ENCODE peak calls at places on chromosome 18, in five cellular contexts. Y is neuronal stem cell, B is H9, U is IMR-90, J is mesenchymal stem cell. S is an unnamed sample.

GRCh38 chr18:2102022-2102421 is 469.3 kb downstream of the METTL4 start:
- DNase-seq in Y (no peak), B (no peak), U (no peak), J (no peak), S (no peak)

GRCh38 chr18:8553611-8553924 is 55.7 kb upstream of the RAB12 start:
- DNase-seq in J (no peak), U (no peak), B (no peak), Y (no peak), S (no peak)

GRCh38 chr18:63520053-63520452 is 22.1 kb upstream of the SERPINB12 start:
- DNase-seq in U (no peak), Y (no peak), J (no peak), B (no peak), S (no peak)

GRCh38 chr18:41842886-41843285 is 112.1 kb upstream of the PIK3C3 start:
- DNase-seq in B (no peak), U (no peak), J (no peak), Y (no peak), S (no peak)

GRCh38 chr18:59220784-59221765 is 1.1 kb downstream of the GRP start:
- DNase-seq in Y (no peak), B (peak), J (no peak), U (no peak), S (no peak)

GRCh38 chr18:45522371-45522770 is 92.9 kb upstream of the SLC14A2 start:
- DNase-seq in U (peak), J (peak), B (no peak), Y (no peak), S (peak)

GRCh38 chr18:76349067-76349715 is 145.9 kb downstream of the ZNF516 start:
- DNase-seq in B (peak), Y (peak), J (peak), U (peak), S (peak)

GRCh38 chr18:57624988-57625387 is 3.4 kb upstream of the NARS1 start:
- DNase-seq in B (no peak), U (peak), Y (no peak), J (peak), S (no peak)

GRCh38 chr18:79533146-79533545 is 137.4 kb downstream of the NFATC1 start:
- DNase-seq in Y (no peak), J (no peak), U (no peak), B (no peak), S (no peak)

GRCh38 chr18:74892066-74892627 is 294.5 kb downstream of the ZNF407 start:
- DNase-seq in B (no peak), Y (no peak), J (no peak), U (no peak), S (no peak)

GRCh38 chr18:49755489-49755888 is 57.8 kb downstream of the ACAA2 start:
- DNase-seq in J (no peak), Y (no peak), B (no peak), U (no peak), S (no peak)

GRCh38 chr18:58263055-58263732 is 219.2 kb downstream of the NEDD4L start:
- DNase-seq in J (peak), Y (no peak), B (no peak), U (peak), S (peak)

GRCh38 chr18:58190842-58191530 is 147.0 kb downstream of the NEDD4L start:
- DNase-seq in U (peak), J (no peak), Y (no peak), B (no peak), S (no peak)

GRCh38 chr18:62715439-62715792 is at the start of gene PHLPP1:
- DNase-seq in J (no peak), B (no peak), U (no peak), Y (no peak), S (no peak)

GRCh38 chr18:79690586-79691482 is 11.2 kb downstream of the CTDP1 start:
- DNase-seq in U (no peak), Y (no peak), B (no peak), J (no peak), S (no peak)

GRCh38 chr18:25229080-25229479 is 122.9 kb downstream of the ZNF521 start:
- DNase-seq in U (peak), J (peak), B (no peak), Y (no peak), S (no peak)

GRCh38 chr18:63477972-63478371 is 1.2 kb downstream of the SERPINB5 start:
- DNase-seq in J (peak), U (no peak), B (no peak), Y (no peak), S (no peak)

GRCh38 chr18:61322265-61322873 is 10.9 kb upstream of the CDH20 start:
- DNase-seq in B (peak), Y (peak), U (peak), J (peak), S (peak)

DNA sequence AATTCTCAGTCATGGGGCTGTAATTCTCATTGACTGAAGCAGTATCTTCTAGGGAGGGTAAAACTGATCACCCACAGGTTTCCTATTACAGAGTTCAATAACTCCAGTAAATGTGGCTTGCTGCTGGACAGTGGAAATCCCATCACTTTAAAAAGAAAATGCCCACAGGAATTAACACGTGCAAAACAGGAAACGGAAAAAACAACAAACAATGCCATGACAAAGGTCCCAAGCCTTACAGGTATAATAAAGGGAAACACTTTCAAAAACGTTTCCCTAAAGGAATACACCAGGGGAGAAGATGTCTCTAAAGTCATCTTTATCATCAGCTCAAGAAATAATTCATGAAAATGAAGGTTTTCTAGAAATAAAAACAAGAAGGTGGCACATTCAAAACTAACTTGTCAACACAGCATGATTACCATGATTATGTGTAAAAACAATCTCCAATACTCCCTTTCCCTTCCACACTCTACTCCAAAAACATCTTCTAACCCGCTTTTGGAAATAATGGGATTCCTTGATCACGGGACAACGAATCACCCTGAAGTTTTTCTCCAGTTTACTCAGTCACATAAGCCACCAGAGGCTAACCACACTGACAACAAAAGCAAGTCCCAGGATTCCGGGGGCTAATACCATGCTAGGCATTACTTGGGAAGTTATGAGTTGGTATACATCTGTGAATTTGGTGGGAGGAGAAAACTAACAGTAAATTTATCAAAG is 167.9 kb downstream of the TCF4 start:
- DNase-seq in Y (no peak), U (no peak), J (peak), B (no peak), S (no peak)
- H4K91ac ChIP-seq in Y (no peak), U (peak), J (no peak), B (no peak), S (no peak)

GRCh38 chr18:21112543-21113105 is 1.0 kb upstream of the ROCK1 start:
- DNase-seq in B (no peak), U (peak), J (peak), Y (no peak), S (no peak)

GRCh38 chr18:21109936-21110666 is 1.5 kb downstream of the ROCK1 start:
- DNase-seq in U (peak), Y (no peak), J (no peak), B (no peak), S (no peak)

GRCh38 chr18:21110667-21111350 is 804 bp downstream of the ROCK1 start:
- DNase-seq in J (peak), U (peak), B (peak), Y (peak), S (peak)

GRCh38 chr18:21112140-21112473 is 494 bp upstream of the ROCK1 start:
- DNase-seq in J (no peak), U (no peak), B (no peak), Y (no peak), S (no peak)

GRCh38 chr18:21111351-21112139 is at the start of gene ROCK1:
- DNase-seq in B (peak), Y (peak), U (peak), J (peak), S (peak)
- H4K91ac ChIP-seq in B (no peak), Y (no peak), U (peak), J (peak), S (peak)

GRCh38 chr18:23949863-23950262 is 64.7 kb upstream of the TTC39C start:
- DNase-seq in B (peak), U (no peak), J (no peak), Y (no peak), S (no peak)

GRCh38 chr18:23956483-23956882 is 58.1 kb upstream of the TTC39C start:
- DNase-seq in Y (no peak), J (no peak), B (no peak), U (no peak), S (no peak)

GRCh38 chr18:23950644-23951043 is 63.9 kb upstream of the TTC39C start:
- DNase-seq in J (no peak), Y (peak), B (no peak), U (no peak), S (no peak)

GRCh38 chr18:23953984-23954383 is 60.6 kb upstream of the TTC39C start:
- DNase-seq in U (no peak), J (no peak), B (no peak), Y (no peak), S (no peak)

GRCh38 chr18:23951206-23951605 is 63.3 kb upstream of the TTC39C start:
- DNase-seq in B (no peak), U (no peak), J (no peak), Y (no peak), S (no peak)
- H4K91ac ChIP-seq in B (no peak), U (no peak), J (no peak), Y (no peak), S (no peak)

GRCh38 chr18:26526966-26527234 is 21.5 kb downstream of the KCTD1 start:
- DNase-seq in U (no peak), B (no peak), J (no peak), Y (no peak), S (no peak)
- H4K91ac ChIP-seq in U (no peak), B (no peak), J (no peak), Y (no peak), S (no peak)

DNA sequence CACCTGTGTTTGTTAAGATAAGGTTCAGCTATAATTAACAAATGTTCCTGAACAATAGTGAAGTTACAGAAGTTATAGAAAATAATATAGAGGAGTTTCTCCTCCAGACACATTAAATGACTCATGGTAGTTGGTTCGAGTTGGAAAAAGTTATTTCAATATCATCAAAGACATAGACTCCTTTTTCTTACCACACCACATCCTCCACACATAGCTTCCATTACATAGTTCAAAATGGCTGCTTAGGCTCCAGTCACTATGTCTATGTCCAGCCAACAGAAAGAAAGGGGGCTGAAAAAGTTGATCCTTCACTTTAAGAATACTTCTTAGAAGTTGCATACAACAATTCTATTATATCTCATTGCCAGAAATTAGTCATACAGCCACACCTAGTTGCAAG is 50.7 kb downstream of the DYNAP start:
- DNase-seq in U (no peak), B (no peak), J (no peak), Y (no peak), S (no peak)
- H4K91ac ChIP-seq in U (no peak), B (no peak), J (no peak), Y (no peak), S (no peak)

GRCh38 chr18:27213123-27213717 is 28.1 kb upstream of the CHST9 start:
- DNase-seq in B (no peak), Y (no peak), U (no peak), J (no peak), S (no peak)
- H4K91ac ChIP-seq in B (no peak), Y (no peak), U (no peak), J (no peak), S (no peak)

GRCh38 chr18:35851286-35851967 is 121.1 kb upstream of the RMP24 start:
- DNase-seq in Y (no peak), J (no peak), B (peak), U (no peak), S (no peak)

GRCh38 chr18:35854095-35854494 is 118.4 kb upstream of the RMP24 start:
- DNase-seq in U (no peak), J (no peak), Y (no peak), B (no peak), S (no peak)

GRCh38 chr18:35856178-35856577 is 116.3 kb upstream of the RMP24 start:
- DNase-seq in J (no peak), U (no peak), B (no peak), Y (no peak), S (no peak)

DNA sequence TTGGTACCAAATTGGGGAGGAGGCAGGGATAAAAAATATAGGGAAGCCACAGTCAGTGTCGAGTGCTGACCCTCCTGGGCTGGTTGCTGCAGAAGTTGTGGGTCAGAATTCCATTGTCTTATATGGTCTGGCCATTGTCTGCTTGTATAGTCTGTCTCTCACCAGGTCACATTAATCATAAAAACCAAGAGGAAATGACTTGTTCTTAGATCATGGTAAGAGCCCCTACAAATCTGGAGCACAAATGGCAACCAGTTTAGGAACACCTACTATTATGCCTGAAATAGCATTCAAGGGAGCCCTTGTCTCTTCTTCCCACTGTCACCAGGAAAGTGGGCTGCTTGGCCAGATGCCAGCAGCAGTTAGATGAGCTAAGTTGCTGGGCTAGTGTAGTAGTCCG is 119.7 kb upstream of the RMP24 start:
- DNase-seq in J (no peak), Y (no peak), B (no peak), U (no peak), S (no peak)
- H4K91ac ChIP-seq in J (no peak), Y (no peak), B (no peak), U (no peak), S (no peak)

GRCh38 chr18:37332764-37333420 is 232.7 kb downstream of the CELF4 start:
- DNase-seq in B (no peak), J (no peak), Y (no peak), U (no peak), S (no peak)

GRCh38 chr18:37334494-37335125 is 231.0 kb downstream of the CELF4 start:
- DNase-seq in B (no peak), Y (peak), J (no peak), U (peak), S (no peak)

GRCh38 chr18:37330173-37330572 is 235.4 kb downstream of the CELF4 start:
- DNase-seq in B (no peak), J (no peak), U (no peak), Y (no peak), S (no peak)

GRCh38 chr18:37327063-37327577 is 238.5 kb downstream of the CELF4 start:
- DNase-seq in U (no peak), Y (no peak), B (no peak), J (no peak), S (no peak)

DNA sequence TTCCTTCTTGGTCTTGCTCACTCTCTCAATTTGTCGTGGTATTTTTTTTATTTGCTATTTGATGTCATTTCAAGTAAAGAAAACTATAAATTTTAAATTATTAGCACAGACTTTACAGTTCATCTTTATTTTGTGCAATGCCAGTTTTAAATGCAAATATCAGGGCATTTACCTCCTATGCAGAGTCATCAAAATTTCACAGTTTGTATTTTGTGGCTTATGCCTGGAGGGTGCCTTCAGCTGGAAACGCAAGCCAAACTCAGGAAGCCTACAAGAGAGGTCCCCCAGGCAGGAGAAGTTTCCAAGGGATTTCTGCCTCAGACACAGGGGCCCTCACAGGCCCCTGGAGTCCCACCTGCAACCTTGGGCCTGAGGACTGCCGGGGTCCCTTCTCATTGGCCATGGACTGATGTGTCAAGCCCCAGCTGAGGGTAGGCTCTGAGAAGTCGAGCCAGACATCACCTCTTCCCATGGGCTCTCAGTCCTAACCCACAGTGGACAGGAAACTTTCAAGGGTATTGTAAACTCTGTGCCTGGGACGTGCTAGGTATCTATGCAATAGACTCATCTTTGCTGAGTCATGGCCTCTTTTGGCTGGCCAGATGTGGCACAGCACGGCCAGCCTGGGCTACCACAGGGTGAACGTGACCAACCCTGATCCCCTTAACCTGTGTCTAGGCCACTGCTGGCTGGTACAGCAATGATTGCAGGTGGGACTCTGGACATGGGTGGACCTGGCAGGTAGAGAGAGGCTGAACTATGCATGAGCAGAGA is 236.5 kb downstream of the CELF4 start:
- DNase-seq in U (no peak), Y (no peak), B (no peak), J (no peak), S (no peak)
- H4K91ac ChIP-seq in U (no peak), Y (no peak), B (no peak), J (no peak), S (no peak)

GRCh38 chr18:12703714-12704113 is 872 bp downstream of the PSMG2 start:
- DNase-seq in Y (no peak), B (no peak), U (peak), J (peak), S (no peak)

GRCh38 chr18:12699747-12700146 is 2.8 kb downstream of the CEP76 start:
- DNase-seq in J (no peak), B (no peak), U (no peak), Y (no peak), S (no peak)

GRCh38 chr18:12701161-12701560 is 1.4 kb downstream of the CEP76 start:
- DNase-seq in Y (no peak), B (no peak), U (peak), J (no peak), S (peak)

GRCh38 chr18:12703096-12703567 is 290 bp downstream of the PSMG2 start:
- DNase-seq in B (no peak), Y (no peak), J (no peak), U (no peak), S (no peak)

GRCh38 chr18:12702221-12703095 is at the start of the genes CEP76 and PSMG2:
- DNase-seq in U (peak), B (peak), J (peak), Y (peak), S (peak)
- H4K91ac ChIP-seq in U (peak), B (no peak), J (peak), Y (peak), S (peak)